ENCODE peak calls at places on chromosome 18, in five cellular contexts. K, Z, J, W and Y are unnamed samples.

GRCh38 chr18:32511147-32511546 is 40.5 kb upstream of the GAREM1 start:
- DNase-seq in K (no peak), Z (no peak), J (no peak), W (no peak), Y (no peak)

GRCh38 chr18:73842795-73843394 is 304.7 kb downstream of the FBXO15 start:
- DNase-seq in K (peak), Z (peak), J (peak), W (peak), Y (peak)

GRCh38 chr18:6498265-6498664 is 83.6 kb upstream of the L3MBTL4 start:
- DNase-seq in K (no peak), Z (no peak), J (no peak), W (no peak), Y (no peak)

GRCh38 chr18:65608471-65608870 is 142.3 kb upstream of the CDH7 start:
- DNase-seq in K (no peak), Z (no peak), J (no peak), W (no peak), Y (no peak)

GRCh38 chr18:23574611-23575308 is 11.5 kb downstream of the NPC1 start:
- DNase-seq in K (no peak), Z (no peak), J (no peak), W (no peak), Y (no peak)

GRCh38 chr18:78650926-78651325 is 328.7 kb upstream of the SALL3 start:
- DNase-seq in K (no peak), Z (no peak), J (no peak), W (no peak), Y (no peak)

GRCh38 chr18:61735564-61736102 is 157.2 kb downstream of the RNF152 start:
- DNase-seq in K (no peak), Z (no peak), J (no peak), W (no peak), Y (no peak)

GRCh38 chr18:48973731-48974130 is 23.0 kb upstream of the SMAD7 start:
- DNase-seq in K (no peak), Z (no peak), J (no peak), W (no peak), Y (no peak)

GRCh38 chr18:55152801-55153200 is 193.5 kb upstream of the CCDC68 start:
- DNase-seq in K (peak), Z (no peak), J (peak), W (no peak), Y (no peak)

GRCh38 chr18:65721634-65722033 is 29.2 kb upstream of the CDH7 start:
- DNase-seq in K (no peak), Z (no peak), J (no peak), W (no peak), Y (no peak)

GRCh38 chr18:32440478-32440877 is 30.2 kb downstream of the GAREM1 start:
- DNase-seq in K (no peak), Z (no peak), J (no peak), W (no peak), Y (no peak)

GRCh38 chr18:68391801-68392200 is 323.1 kb downstream of the TMX3 start:
- DNase-seq in K (no peak), Z (no peak), J (no peak), W (no peak), Y (no peak)

GRCh38 chr18:14124689-14125088 is 7.5 kb downstream of the ZNF519 start:
- DNase-seq in K (no peak), Z (no peak), J (no peak), W (no peak), Y (no peak)

GRCh38 chr18:3250237-3251107 is 2.9 kb downstream of the MYL12A start:
- DNase-seq in K (peak), Z (no peak), J (no peak), W (no peak), Y (peak)

GRCh38 chr18:21194871-21195771 is 46.9 kb upstream of the GREB1L start:
- DNase-seq in K (peak), Z (peak), J (no peak), W (no peak), Y (peak)

GRCh38 chr18:72456802-72457201 is 87.3 kb downstream of the CBLN2 start:
- DNase-seq in K (no peak), Z (no peak), J (no peak), W (no peak), Y (no peak)

GRCh38 chr18:67935638-67936037 is 419.1 kb upstream of the DSEL start:
- DNase-seq in K (no peak), Z (no peak), J (no peak), W (no peak), Y (no peak)

GRCh38 chr18:21955757-21956652 is 213.4 kb upstream of the GATA6 start:
- DNase-seq in K (peak), Z (peak), J (peak), W (peak), Y (peak)

GRCh38 chr18:25360301-25360899 is 8.4 kb upstream of the ZNF521 start:
- DNase-seq in K (peak), Z (no peak), J (no peak), W (no peak), Y (no peak)